ENCODE peak calls at places on chromosomes 16 and 17, in five cellular contexts. M, Y, F, I and C are unnamed samples.

GRCh38 chr17:82780195-82780594 is 28.3 kb downstream of the TBCD start:
- DNase-seq in Y (peak), I (no peak), F (no peak), M (no peak), C (no peak)

GRCh38 chr16:55330726-55331647 is 7.0 kb downstream of the IRX6 start:
- DNase-seq in M (no peak), I (no peak), Y (no peak), F (no peak), C (no peak)

GRCh38 chr16:49330562-49331201 is 42.9 kb upstream of the C16orf78 start:
- DNase-seq in F (no peak), Y (no peak), M (no peak), I (no peak), C (no peak)

GRCh38 chr17:35731239-35731931 is at the start of gene RASL10B:
- DNase-seq in F (no peak), M (peak), Y (peak), I (no peak), C (peak)

GRCh38 chr17:80214012-80214877 is 5.9 kb downstream of the SGSH start:
- DNase-seq in I (no peak), F (no peak), M (no peak), Y (peak), C (no peak)

GRCh38 chr16:57984443-57985203 is 13.7 kb upstream of the CNGB1 start:
- DNase-seq in I (peak), F (no peak), M (peak), Y (peak), C (peak)

GRCh38 chr17:81254955-81255717 is 16.0 kb downstream of the NDUFAF8 start:
- DNase-seq in M (peak), Y (peak), F (peak), I (no peak), C (peak)

GRCh38 chr16:5490499-5490898 is 392.9 kb upstream of the EEF2KMT start:
- DNase-seq in M (no peak), F (peak), Y (no peak), I (no peak), C (no peak)

GRCh38 chr17:9402590-9403199 is 172.9 kb downstream of the STX8 start:
- DNase-seq in Y (no peak), I (no peak), F (peak), M (peak), C (no peak)

GRCh38 chr16:87800497-87800896 is 34.7 kb upstream of the KLHDC4 start:
- DNase-seq in F (no peak), I (no peak), M (no peak), Y (no peak), C (no peak)

GRCh38 chr17:8598913-8599312 is 31.6 kb downstream of the MYH10 start:
- DNase-seq in F (no peak), Y (no peak), M (no peak), I (no peak), C (no peak)

GRCh38 chr16:66324785-66325184 is 41.7 kb upstream of the CDH5 start:
- DNase-seq in I (no peak), M (peak), F (peak), Y (no peak), C (no peak)

GRCh38 chr17:47179141-47179540 is 10.0 kb downstream of the CDC27 start:
- DNase-seq in M (no peak), Y (no peak), I (no peak), F (no peak), C (no peak)

GRCh38 chr17:41060052-41060604 is at the start of gene KRTAP2-3:
- DNase-seq in Y (no peak), I (no peak), M (peak), F (peak), C (no peak)

GRCh38 chr16:25838724-25839186 is 147.0 kb downstream of the HS3ST4 start:
- DNase-seq in Y (no peak), I (no peak), M (peak), F (peak), C (no peak)

GRCh38 chr17:27352481-27353460 is 58.9 kb downstream of the WSB1 start:
- DNase-seq in F (no peak), M (no peak), I (no peak), Y (no peak), C (peak)

GRCh38 chr16:10575506-10576130 is 4.8 kb downstream of the EMP2 start:
- DNase-seq in M (no peak), F (no peak), I (no peak), Y (no peak), C (no peak)

GRCh38 chr17:58960068-58960467 is 146.6 kb downstream of the TRIM37 start:
- DNase-seq in M (peak), F (peak), Y (no peak), I (no peak), C (no peak)

GRCh38 chr17:62032480-62032879 is 32.6 kb downstream of the MED13 start:
- DNase-seq in M (no peak), F (no peak), Y (no peak), I (no peak), C (no peak)

GRCh38 chr17:17206149-17206912 is at the start of gene PLD6:
- DNase-seq in I (peak), Y (peak), M (peak), F (peak), C (peak)

GRCh38 chr16:86799367-86799766 is 221.0 kb downstream of the FOXL1 start:
- DNase-seq in Y (no peak), I (no peak), M (no peak), F (no peak), C (no peak)

GRCh38 chr17:77503293-77503655 is 362.5 kb downstream of the SEC14L1 start:
- DNase-seq in Y (no peak), I (no peak), F (no peak), M (no peak), C (no peak)

GRCh38 chr17:79626156-79626890 is 15.5 kb upstream of the RBFOX3 start:
- DNase-seq in M (no peak), F (no peak), Y (no peak), I (peak), C (no peak)

GRCh38 chr17:36808181-36808661 is 129.1 kb upstream of the LHX1 start:
- DNase-seq in M (peak), I (no peak), F (no peak), Y (no peak), C (no peak)

GRCh38 chr17:74807925-74808324 is 31.8 kb upstream of the NAT9 start:
- DNase-seq in F (no peak), I (no peak), M (no peak), Y (no peak), C (no peak)

GRCh38 chr17:41647940-41648410 is 23.6 kb upstream of the KRT17 start:
- DNase-seq in Y (peak), M (peak), I (peak), F (peak), C (peak)